ENCODE peak calls at places on chromosomes 11 and 22, in six cellular contexts. D is esophagus squamous epithelium; Z is gastrocnemius medialis; G is MM.1S; L is CD4-positive, CD25-positive, alpha-beta regulatory T cell; T is CD8-positive, alpha-beta T cell. J is an unnamed sample.
A peak's percentile ranks its signal among the peaks of the same experiment; 100 is the strongest.

GRCh38 chr11:72736452-72737069 is 15.6 kb downstream of the ARAP1 start:
- DNase-seq in Z (peak; percentile 58), D (no peak), L (peak; percentile 76), G (no peak), T (peak; percentile 58), J (peak; percentile 60)

GRCh38 chr11:61701298-61701993 is 21.3 kb downstream of the DAGLA start:
- DNase-seq in G (no peak), D (no peak), T (no peak), Z (peak; percentile 40), L (no peak), J (no peak)

GRCh38 chr22:39414886-39415285 is 15.3 kb downstream of the TAB1 start:
- DNase-seq in L (no peak), Z (peak; percentile 92), D (no peak), T (no peak), G (no peak), J (no peak)

GRCh38 chr22:45891996-45892621 is 84.9 kb downstream of the WNT7B start:
- DNase-seq in D (no peak), T (no peak), Z (no peak), L (no peak), G (no peak), J (no peak)

GRCh38 chr22:50169774-50170341 is 673 bp upstream of the PANX2 start:
- DNase-seq in Z (no peak), T (no peak), D (no peak), G (peak; percentile 44), L (no peak), J (peak; percentile 23)

GRCh38 chr11:119323532-119324033 is 6.7 kb upstream of the MCAM start:
- DNase-seq in D (no peak), G (peak; percentile 73), Z (peak; percentile 65), L (peak; percentile 71), T (peak; percentile 65), J (peak; percentile 83)

GRCh38 chr11:106379265-106379664 is 301.8 kb downstream of the AASDHPPT start:
- DNase-seq in D (no peak), Z (no peak), T (no peak), L (no peak), G (peak; percentile 41), J (no peak)

GRCh38 chr11:63493127-63493526 is 2.2 kb upstream of the PLAAT5 start:
- DNase-seq in L (no peak), Z (no peak), G (no peak), D (no peak), T (no peak), J (no peak)

GRCh38 chr22:19723990-19724827 is 870 bp downstream of the GP1BB start:
- DNase-seq in G (no peak), D (no peak), T (no peak), L (no peak), Z (no peak), J (no peak)

GRCh38 chr11:97908354-97908753 is 1112.4 kb upstream of the CNTN5 start:
- DNase-seq in L (no peak), T (no peak), G (no peak), D (no peak), Z (no peak), J (no peak)

GRCh38 chr11:112555491-112556364 is 295.1 kb upstream of the PLET1 start:
- DNase-seq in G (no peak), D (no peak), T (peak; percentile 32), L (peak; percentile 46), Z (peak; percentile 46), J (peak; percentile 71)

GRCh38 chr11:64234840-64235379 is 526 bp downstream of the VEGFB start:
- DNase-seq in G (peak; percentile 60), Z (peak; percentile 56), D (no peak), T (no peak), L (peak; percentile 60), J (peak; percentile 83)

GRCh38 chr11:93517041-93517440 is 26.1 kb downstream of the SMCO4 start:
- DNase-seq in G (no peak), Z (no peak), T (no peak), D (no peak), L (no peak), J (no peak)

GRCh38 chr11:69888671-69889076 is 69.5 kb upstream of the FGF3 start:
- DNase-seq in D (no peak), G (peak; percentile 70), L (peak; percentile 37), Z (peak; percentile 25), T (peak; percentile 25), J (peak; percentile 87)

GRCh38 chr22:36899498-36899897 is 13.9 kb upstream of the CSF2RB start:
- DNase-seq in Z (no peak), L (no peak), D (no peak), G (no peak), T (no peak), J (no peak)

GRCh38 chr22:36870250-36870649 is 9.4 kb downstream of the NCF4 start:
- DNase-seq in D (no peak), G (no peak), T (no peak), Z (no peak), L (no peak), J (no peak)

GRCh38 chr22:44354288-44354687 is 41.5 kb upstream of the SHISAL1 start:
- DNase-seq in D (no peak), T (no peak), L (no peak), G (no peak), Z (no peak), J (no peak)

GRCh38 chr22:17897864-17898263 is 123.6 kb upstream of the BID start:
- DNase-seq in D (no peak), G (no peak), T (no peak), Z (no peak), L (no peak), J (no peak)
- H3K36me3 ChIP-seq in D (peaks cover 7% of the 10 kb centered on the region), G (no peaks in the 10 kb centered on the region), T (no peaks in the 10 kb centered on the region), Z (no peaks in the 10 kb centered on the region), L (peaks cover 60% of the 10 kb centered on the region), J (peaks cover 55% of the 10 kb centered on the region)

DNA sequence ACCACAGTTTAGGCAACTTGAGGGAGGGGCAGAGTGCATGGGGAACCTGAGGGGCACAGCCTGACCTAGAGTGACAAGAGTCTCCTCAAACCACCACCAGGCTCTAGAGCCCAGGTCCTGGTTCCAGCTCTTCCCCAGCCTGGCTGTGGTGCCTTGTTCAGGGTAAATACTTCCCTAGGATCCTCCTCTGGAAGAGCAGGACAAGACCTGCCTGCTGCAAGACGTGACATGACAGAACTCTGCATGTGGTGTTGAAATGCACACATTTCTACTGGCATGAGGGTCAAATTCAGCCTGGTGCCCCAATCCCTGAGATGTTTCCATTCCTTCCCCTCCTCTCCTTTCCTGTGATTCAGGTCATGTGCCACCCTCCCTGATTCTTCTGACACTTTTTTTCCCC is 3.3 kb downstream of the SEC14L2 start:
- DNase-seq in G (no peak), T (no peak), D (no peak), L (no peak), Z (no peak), J (no peak)
- H3K36me3 ChIP-seq in G (no peaks in the 10 kb centered on the region), T (no peaks in the 10 kb centered on the region), D (no peaks in the 10 kb centered on the region), L (no peaks in the 10 kb centered on the region), Z (no peaks in the 10 kb centered on the region), J (peaks cover 4% of the 10 kb centered on the region)

DNA sequence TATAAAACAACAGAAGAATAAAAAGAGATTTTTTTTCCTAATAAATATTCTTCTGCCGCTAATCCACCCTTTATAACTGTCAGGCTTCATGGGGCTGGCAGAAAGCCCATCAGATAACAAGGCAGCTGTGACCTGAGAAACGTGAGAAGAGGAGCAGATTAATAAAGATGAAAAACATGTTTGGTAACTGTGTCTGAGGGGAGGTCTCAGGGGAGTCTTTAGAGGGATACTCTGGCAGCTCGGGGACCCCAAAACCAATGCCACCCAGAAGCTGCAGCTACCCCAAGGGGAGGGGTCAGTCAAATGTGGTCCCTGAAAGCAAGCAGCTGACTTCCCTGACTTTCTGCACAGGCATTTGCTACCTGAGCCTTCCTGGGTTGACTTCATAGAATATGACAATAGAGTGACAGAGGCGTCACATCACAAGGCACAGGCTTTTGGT is 48.4 kb upstream of the POU2AF1 start:
- DNase-seq in Z (no peak), D (no peak), T (no peak), L (no peak), G (no peak), J (peak; percentile 96)
- H3K36me3 ChIP-seq in Z (no peaks in the 10 kb centered on the region), D (no peaks in the 10 kb centered on the region), T (no peaks in the 10 kb centered on the region), L (no peaks in the 10 kb centered on the region), G (no peaks in the 10 kb centered on the region), J (no peaks in the 10 kb centered on the region)

DNA sequence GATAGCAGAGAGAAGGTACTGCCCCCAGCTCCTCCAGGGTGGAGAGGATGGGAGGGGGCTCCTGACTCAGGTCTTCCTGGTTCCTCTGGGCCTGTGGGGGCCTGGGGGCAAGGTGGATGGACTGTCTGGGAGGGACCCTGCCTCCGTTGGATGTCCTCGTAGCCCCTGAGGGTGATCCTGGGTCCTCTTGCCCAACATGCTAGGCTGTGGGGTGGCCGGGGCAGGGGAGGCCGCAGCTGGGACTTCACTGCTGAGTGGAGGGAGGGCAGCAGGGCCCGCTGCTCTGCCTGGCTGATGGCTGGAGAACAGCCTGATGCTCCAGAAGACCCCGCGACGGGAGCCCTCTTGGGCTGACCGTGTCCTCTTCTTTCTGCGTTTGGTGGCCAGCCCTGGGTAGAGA is 13.4 kb downstream of the FRMD8 start:
- DNase-seq in T (no peak), G (no peak), D (no peak), L (no peak), Z (no peak), J (no peak)
- H3K36me3 ChIP-seq in T (peaks cover 28% of the 10 kb centered on the region), G (no peaks in the 10 kb centered on the region), D (peaks cover 57% of the 10 kb centered on the region), L (peaks cover 62% of the 10 kb centered on the region), Z (no peaks in the 10 kb centered on the region), J (peaks cover 7% of the 10 kb centered on the region)

GRCh38 chr11:74844072-74844471 is 95.4 kb downstream of the RNF169 start:
- DNase-seq in T (no peak), L (no peak), D (no peak), Z (no peak), G (no peak), J (no peak)
- H3K36me3 ChIP-seq in T (peaks cover 11% of the 10 kb centered on the region), L (peaks cover 32% of the 10 kb centered on the region), D (peaks cover 10% of the 10 kb centered on the region), Z (no peaks in the 10 kb centered on the region), G (peaks cover 3% of the 10 kb centered on the region), J (peaks cover 51% of the 10 kb centered on the region)

GRCh38 chr11:79044211-79044610 is 396.6 kb downstream of the TENM4 start:
- DNase-seq in G (no peak), T (no peak), Z (no peak), D (no peak), L (no peak), J (no peak)
- H3K36me3 ChIP-seq in G (no peaks in the 10 kb centered on the region), T (no peaks in the 10 kb centered on the region), Z (no peaks in the 10 kb centered on the region), D (no peaks in the 10 kb centered on the region), L (no peaks in the 10 kb centered on the region), J (no peaks in the 10 kb centered on the region)